ENCODE peak calls at places on chromosomes 3 and 15, in four cellular contexts. F, C, R and L are unnamed samples.

GRCh38 chr15:52657338-52657737 is 21.9 kb downstream of the ATOSA start:
- DNase-seq in C (no peak), R (no peak), F (no peak), L (no peak)

GRCh38 chr3:132444333-132444732 is 27.0 kb downstream of the DNAJC13 start:
- DNase-seq in C (no peak), F (no peak), R (no peak), L (no peak)

GRCh38 chr15:99295840-99296239 is 44.6 kb downstream of the LRRC28 start:
- DNase-seq in F (no peak), R (no peak), C (no peak), L (no peak)

GRCh38 chr3:63193647-63194046 is 84.5 kb upstream of the SYNPR start:
- DNase-seq in F (peak), C (no peak), R (no peak), L (no peak)

GRCh38 chr3:8597515-8597853 is 47.1 kb downstream of the SSUH2 start:
- DNase-seq in R (no peak), F (no peak), C (no peak), L (no peak)

GRCh38 chr3:69411331-69411730 is 25.4 kb upstream of the FRMD4B start:
- DNase-seq in R (no peak), F (no peak), C (no peak), L (no peak)

GRCh38 chr15:77012868-77013267 is 17.9 kb downstream of the PSTPIP1 start:
- DNase-seq in F (no peak), R (no peak), C (no peak), L (no peak)

GRCh38 chr3:149653564-149653963 is 4.3 kb downstream of the WWTR1 start:
- DNase-seq in C (no peak), R (no peak), F (no peak), L (no peak)

GRCh38 chr3:47527952-47528718 is 14.6 kb upstream of the ELP6 start:
- DNase-seq in R (no peak), C (no peak), F (no peak), L (no peak)

GRCh38 chr15:42056934-42057743 is 36.3 kb upstream of the PLA2G4E start:
- DNase-seq in R (peak), F (peak), C (no peak), L (peak)

GRCh38 chr15:88385078-88385700 is 82.0 kb downstream of the MRPL46 start:
- DNase-seq in F (no peak), C (no peak), R (no peak), L (no peak)

GRCh38 chr15:35166730-35167359 is 81.8 kb upstream of the NANOGP8 start:
- DNase-seq in C (no peak), F (no peak), R (no peak), L (no peak)

GRCh38 chr3:27431116-27431515 is 53.1 kb downstream of the SLC4A7 start:
- DNase-seq in F (no peak), C (no peak), R (peak), L (no peak)

GRCh38 chr3:43650345-43650744 is 28.5 kb upstream of the ANO10 start:
- DNase-seq in C (no peak), R (no peak), F (no peak), L (no peak)

GRCh38 chr3:122497425-122497824 is 17.3 kb downstream of the KPNA1 start:
- DNase-seq in R (no peak), F (no peak), C (no peak), L (no peak)

DNA sequence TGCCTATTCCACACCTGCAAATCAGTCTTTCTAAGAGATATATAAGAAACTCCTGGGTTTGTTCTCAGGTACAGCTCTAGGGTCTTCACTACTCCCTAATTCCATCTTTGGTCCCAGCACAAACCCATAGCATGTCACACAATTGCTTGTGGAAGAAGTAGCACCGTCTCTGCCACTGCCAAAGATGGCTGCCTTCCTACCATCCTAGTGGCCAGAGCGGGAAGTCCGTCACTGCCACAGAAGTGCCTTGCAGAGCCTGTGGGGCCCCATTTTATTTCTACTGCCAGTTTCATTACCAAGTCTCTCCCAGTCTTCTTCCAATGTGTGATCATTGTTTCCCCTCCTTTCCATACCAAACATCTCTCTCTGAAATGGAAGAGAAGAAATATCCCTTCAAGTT is 107.6 kb downstream of the CD47 start:
- DNase-seq in C (no peak), R (no peak), F (no peak), L (no peak)
- H3K27ac ChIP-seq in C (no peak), R (no peak), F (no peak), L (no peak)

DNA sequence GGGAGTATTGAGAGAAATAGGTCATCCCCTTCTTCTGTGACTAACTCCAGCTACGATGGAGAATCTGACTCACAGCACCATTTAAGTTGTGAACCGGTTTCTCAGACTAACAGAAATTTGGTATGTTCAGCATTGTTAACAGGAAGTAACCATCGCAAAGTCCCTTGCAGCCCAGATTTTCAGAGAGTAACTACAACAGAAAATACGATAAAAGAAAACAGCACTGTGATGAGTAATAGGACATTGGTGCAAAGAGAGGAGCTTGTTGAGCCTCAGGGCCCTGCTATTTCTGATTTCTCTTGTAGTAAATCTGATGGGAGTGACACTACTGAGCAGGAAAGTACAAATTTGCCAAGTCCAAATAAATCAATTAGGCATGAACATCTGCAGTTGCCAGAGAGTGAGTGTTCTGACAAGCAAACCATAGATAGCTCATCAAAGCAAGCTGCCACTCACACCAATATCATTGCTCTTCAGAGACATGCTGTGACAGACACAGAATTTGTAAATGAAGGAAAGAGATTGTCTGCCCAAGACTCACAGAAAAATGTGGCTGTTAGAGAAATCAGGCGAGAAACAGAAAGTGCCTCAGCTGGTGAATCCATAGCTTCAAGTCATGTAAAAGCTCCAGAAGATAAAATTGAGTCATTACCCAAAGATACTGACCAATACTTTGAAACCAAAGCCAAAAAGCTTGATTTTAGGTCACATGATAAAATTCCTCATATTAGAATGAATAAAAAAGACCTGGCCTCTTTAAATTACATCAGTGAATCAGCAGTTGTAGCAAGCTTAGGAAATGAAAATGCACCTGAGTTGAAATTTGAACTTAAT is 50.6 kb downstream of the CRYBG3 start:
- DNase-seq in F (no peak), R (no peak), C (no peak), L (no peak)
- H3K27ac ChIP-seq in F (no peak), R (peak), C (peak), L (no peak)

DNA sequence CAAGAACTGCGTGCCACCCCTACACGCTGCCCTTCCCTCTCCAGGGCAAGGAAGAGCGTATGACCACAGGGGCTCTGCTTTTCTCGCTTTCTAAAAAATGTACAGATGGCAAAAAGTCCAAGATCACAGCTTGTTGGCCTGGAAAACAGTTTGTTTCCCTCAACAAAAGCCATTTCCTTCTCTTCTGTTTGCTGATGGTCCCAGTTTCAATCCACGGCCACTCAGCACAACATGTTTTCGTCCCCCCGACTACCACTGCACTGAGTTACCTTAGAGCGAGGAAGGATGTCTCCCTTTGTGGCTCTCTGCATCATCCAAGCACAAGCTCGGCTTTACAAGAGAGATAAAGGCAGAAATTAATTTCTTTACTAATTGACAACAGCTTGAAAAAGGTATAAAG is 70.9 kb downstream of the ABTB1 start:
- DNase-seq in C (no peak), F (no peak), R (no peak), L (no peak)
- H3K27ac ChIP-seq in C (peak), F (no peak), R (peak), L (peak)

GRCh38 chr3:188217681-188218080 is 63.7 kb downstream of the LPP start:
- DNase-seq in C (no peak), F (no peak), R (no peak), L (no peak)
- H3K27ac ChIP-seq in C (peak), F (no peak), R (no peak), L (peak)